ENCODE peak calls at places on chromosomes 5 and 9, in ten cellular contexts. Z, F, O, B, L, P, Y, E, D and C are unnamed samples.

GRCh38 chr5:120817044-120817985 is 353.2 kb downstream of the PRR16 start:
- DNase-seq in Z (no peak), F (peak; percentile 56), O (no peak), B (peak; percentile 9), L (no peak), P (peak; percentile 31), Y (no peak), E (no peak), D (peak; percentile 44), C (peak; percentile 22)

GRCh38 chr9:12859704-12860251 is 85.0 kb downstream of the LURAP1L start:
- DNase-seq in Z (no peak), F (peak; percentile 95), O (no peak), B (peak; percentile 83), L (no peak), P (peak; percentile 78), Y (no peak), E (no peak), D (no peak), C (peak; percentile 75)

GRCh38 chr9:84990416-84990815 is 320.9 kb downstream of the NTRK2 start:
- DNase-seq in Z (no peak), F (peak; percentile 87), O (no peak), B (no peak), L (no peak), P (no peak), Y (no peak), E (no peak), D (no peak), C (no peak)

GRCh38 chr5:170562166-170562565 is 58.3 kb downstream of the KCNIP1 start:
- DNase-seq in Z (no peak), F (no peak), O (no peak), B (no peak), L (no peak), P (no peak), Y (no peak), E (no peak), D (no peak), C (no peak)

GRCh38 chr5:125134216-125135081 is 388.0 kb upstream of the ZNF608 start:
- DNase-seq in Z (no peak), F (peak; percentile 28), O (no peak), B (peak; percentile 51), L (no peak), P (peak; percentile 91), Y (no peak), E (no peak), D (no peak), C (peak; percentile 88)

GRCh38 chr5:125125031-125125823 is 378.8 kb upstream of the ZNF608 start:
- DNase-seq in Z (no peak), F (peak; percentile 5), O (no peak), B (no peak), L (no peak), P (peak; percentile 9), Y (no peak), E (no peak), D (no peak), C (no peak)

GRCh38 chr9:38008168-38009034 is 60.6 kb downstream of the SHB start:
- DNase-seq in Z (peak; percentile 72), F (peak; percentile 97), O (peak; percentile 40), B (peak; percentile 84), L (no peak), P (peak; percentile 93), Y (no peak), E (peak; percentile 28), D (peak; percentile 85), C (peak; percentile 91)

GRCh38 chr9:135680091-135680490 is 17.0 kb downstream of the LCN9 start:
- DNase-seq in Z (no peak), F (no peak), O (no peak), B (no peak), L (no peak), P (no peak), Y (no peak), E (no peak), D (no peak), C (no peak)

GRCh38 chr5:7897014-7897600 is 28.2 kb downstream of the MTRR start:
- DNase-seq in Z (no peak), F (peak; percentile 84), O (peak; percentile 17), B (peak; percentile 72), L (no peak), P (peak; percentile 52), Y (no peak), E (peak; percentile 39), D (peak; percentile 40), C (peak; percentile 49)

GRCh38 chr5:159051431-159052281 is 48.1 kb downstream of the EBF1 start:
- DNase-seq in Z (peak; percentile 70), F (peak; percentile 6), O (peak; percentile 25), B (no peak), L (peak; percentile 70), P (no peak), Y (peak; percentile 75), E (peak; percentile 42), D (peak; percentile 60), C (no peak)

GRCh38 chr9:132647355-132647754 is 22.4 kb downstream of the DDX31 start:
- DNase-seq in Z (no peak), F (peak; percentile 44), O (no peak), B (no peak), L (no peak), P (peak; percentile 100), Y (no peak), E (no peak), D (peak; percentile 66), C (peak; percentile 98)

GRCh38 chr9:132647806-132648205 is 22.0 kb downstream of the DDX31 start:
- DNase-seq in Z (no peak), F (no peak), O (no peak), B (no peak), L (no peak), P (peak; percentile 28), Y (no peak), E (no peak), D (no peak), C (peak; percentile 26)

GRCh38 chr9:132648685-132649084 is 21.1 kb downstream of the DDX31 start:
- DNase-seq in Z (no peak), F (no peak), O (no peak), B (no peak), L (no peak), P (no peak), Y (no peak), E (no peak), D (no peak), C (no peak)

GRCh38 chr9:132648283-132648682 is 21.5 kb downstream of the DDX31 start:
- DNase-seq in Z (no peak), F (no peak), O (no peak), B (no peak), L (no peak), P (no peak), Y (no peak), E (no peak), D (no peak), C (no peak)

GRCh38 chr9:132651259-132651658 is 18.5 kb downstream of the DDX31 start:
- DNase-seq in Z (no peak), F (peak; percentile 65), O (peak; percentile 11), B (peak; percentile 31), L (no peak), P (peak; percentile 98), Y (no peak), E (peak; percentile 11), D (peak; percentile 44), C (peak; percentile 53)
- TF ChIP-seq CTCF in Z (peak; percentile 16), F (peak; percentile 59), O (no peak), B (peak; percentile 52), L (peak; percentile 21), P (peak; percentile 73), Y (peak; percentile 21), E (peak; percentile 67), D (peak; percentile 54), C (peak; percentile 68)

DNA sequence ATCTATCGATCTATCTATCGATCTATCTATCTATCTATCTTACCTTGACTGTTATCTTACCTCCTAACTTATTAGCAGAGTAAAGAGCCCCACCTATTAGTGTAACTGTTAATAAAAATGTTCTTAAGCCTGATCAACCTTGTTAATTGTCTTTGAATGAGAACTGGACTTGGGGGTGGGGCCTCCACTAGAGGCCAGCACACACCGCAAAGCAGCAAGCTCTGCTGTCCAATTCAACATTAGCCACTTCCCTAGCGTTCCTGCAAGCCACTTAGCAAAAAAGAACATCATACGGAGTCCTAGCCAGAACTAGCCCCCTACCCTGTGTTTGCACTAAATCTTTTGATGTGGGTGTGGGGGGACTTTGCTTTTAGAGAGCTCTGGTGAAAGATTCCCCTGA is 515.8 kb downstream of the KDM4C start:
- DNase-seq in Z (no peak), F (peak; percentile 8), O (no peak), B (peak; percentile 29), L (no peak), P (peak; percentile 40), Y (no peak), E (no peak), D (peak; percentile 54), C (peak; percentile 22)
- TF ChIP-seq CTCF in Z (peak; percentile 67), F (peak; percentile 28), O (peak; percentile 17), B (peak; percentile 37), L (peak; percentile 67), P (peak; percentile 49), Y (peak; percentile 62), E (peak; percentile 56), D (peak; percentile 61), C (peak; percentile 65)

GRCh38 chr9:113505963-113506624 is 42.6 kb downstream of the RGS3 start:
- DNase-seq in Z (no peak), F (no peak), O (no peak), B (no peak), L (no peak), P (no peak), Y (no peak), E (peak; percentile 73), D (no peak), C (no peak)

GRCh38 chr9:113507256-113507655 is 43.7 kb downstream of the RGS3 start:
- DNase-seq in Z (no peak), F (no peak), O (no peak), B (no peak), L (no peak), P (no peak), Y (no peak), E (no peak), D (no peak), C (no peak)

GRCh38 chr9:113511047-113511521 is 47.6 kb downstream of the RGS3 start:
- DNase-seq in Z (peak; percentile 85), F (no peak), O (peak; percentile 68), B (no peak), L (no peak), P (no peak), Y (peak; percentile 76), E (no peak), D (no peak), C (no peak)

GRCh38 chr9:113509463-113509862 is 45.9 kb downstream of the RGS3 start:
- DNase-seq in Z (no peak), F (no peak), O (no peak), B (no peak), L (no peak), P (peak; percentile 83), Y (no peak), E (no peak), D (no peak), C (peak; percentile 77)

GRCh38 chr9:113508111-113508749 is 44.7 kb downstream of the RGS3 start:
- DNase-seq in Z (no peak), F (no peak), O (no peak), B (peak; percentile 64), L (no peak), P (no peak), Y (no peak), E (no peak), D (peak; percentile 43), C (no peak)
- TF ChIP-seq CTCF in Z (no peak), F (no peak), O (no peak), B (peak; percentile 15), L (peak; percentile 15), P (peak; percentile 3), Y (peak; percentile 13), E (peak; percentile 19), D (peak; percentile 12), C (no peak)

DNA sequence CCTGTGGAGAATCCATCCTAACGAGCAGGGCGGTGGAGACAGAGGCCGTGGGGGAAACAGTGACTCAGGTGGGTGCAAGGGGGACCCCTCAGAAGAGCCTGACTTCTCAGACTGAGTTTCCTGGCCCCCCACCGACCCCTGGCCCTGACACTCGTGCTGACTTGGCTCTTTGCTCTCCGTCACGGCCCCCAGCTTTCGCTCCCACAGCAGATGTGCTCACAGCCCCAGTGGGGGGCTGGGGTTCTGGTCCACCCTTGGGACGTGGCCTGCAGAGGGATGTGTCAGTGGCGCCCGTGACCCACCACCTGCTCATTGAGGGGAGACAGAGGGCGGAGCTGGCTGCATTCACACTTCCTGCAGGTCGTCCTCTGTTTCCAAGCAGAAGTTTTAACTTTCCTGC is 62.9 kb upstream of the IRX4 start:
- DNase-seq in Z (no peak), F (no peak), O (no peak), B (no peak), L (no peak), P (no peak), Y (no peak), E (no peak), D (no peak), C (no peak)
- TF ChIP-seq CTCF in Z (no peak), F (no peak), O (no peak), B (no peak), L (no peak), P (no peak), Y (no peak), E (no peak), D (no peak), C (no peak)